ENCODE peak calls at places on chromosomes 12 and 14, in ten cellular contexts. D is kidney tubule cell; H is GM10248; N is CD4-positive, alpha-beta memory T cell; W is GM23248; T is foreskin fibroblast; V is HL-60; P is activated effector memory CD4-positive, alpha-beta T cell treated with anti-CD3 and anti-CD28 coated beads, Interleukin-2, amount 50 U/mL, for 16 hours; M is non-pigmented ciliary epithelial cell; Z is RWPE1. U is an unnamed sample.

GRCh38 chr12:108589840-108590229 is 8.0 kb downstream of the TMEM119 start:
- DNase-seq in D (no peak), H (no peak), N (no peak), W (no peak), T (no peak), V (no peak), P (no peak), M (no peak), Z (no peak), U (no peak)

GRCh38 chr12:11171953-11172675 is 1.1 kb downstream of the SMIM10L1 start:
- DNase-seq in D (peak; percentile 45), H (no peak), N (no peak), W (peak; percentile 56), T (no peak), V (no peak), P (no peak), M (no peak), Z (no peak), U (no peak)

GRCh38 chr12:108392284-108392683 is 53.2 kb upstream of the CMKLR1 start:
- DNase-seq in D (no peak), H (no peak), N (no peak), W (no peak), T (no peak), V (no peak), P (no peak), M (no peak), Z (no peak), U (no peak)

GRCh38 chr14:69719501-69719951 is 47.4 kb upstream of the SRSF5 start:
- DNase-seq in D (peak; percentile 95), H (no peak), N (no peak), W (peak; percentile 97), T (peak; percentile 77), V (no peak), P (no peak), M (peak; percentile 94), Z (peak; percentile 16), U (peak; percentile 65)

GRCh38 chr12:16165506-16165905 is 112.0 kb downstream of the SLC15A5 start:
- DNase-seq in D (peak; percentile 57), H (no peak), N (no peak), W (peak; percentile 72), T (peak; percentile 10), V (no peak), P (no peak), M (peak; percentile 14), Z (peak; percentile 48), U (no peak)

GRCh38 chr12:1779783-1780182 is 40.6 kb upstream of the LRTM2 start:
- DNase-seq in D (no peak), H (no peak), N (no peak), W (peak; percentile 45), T (peak; percentile 42), V (no peak), P (no peak), M (no peak), Z (no peak), U (no peak)

GRCh38 chr12:60035835-60036234 is 440.0 kb downstream of the SLC16A7 start:
- DNase-seq in D (peak; percentile 74), H (no peak), N (no peak), W (peak; percentile 26), T (peak; percentile 43), V (no peak), P (no peak), M (peak; percentile 24), Z (peak; percentile 20), U (no peak)

GRCh38 chr14:58640959-58641358 is 3.2 kb downstream of the DACT1 start:
- DNase-seq in D (no peak), H (no peak), N (no peak), W (no peak), T (no peak), V (no peak), P (no peak), M (no peak), Z (no peak), U (no peak)

GRCh38 chr12:42696424-42697149 is 107.0 kb upstream of the PRICKLE1 start:
- DNase-seq in D (no peak), H (no peak), N (no peak), W (peak; percentile 64), T (peak; percentile 86), V (peak; percentile 90), P (no peak), M (no peak), Z (no peak), U (peak; percentile 82)

GRCh38 chr14:100816286-100816949 is 9.5 kb upstream of the MEG3 start:
- DNase-seq in D (no peak), H (no peak), N (no peak), W (no peak), T (no peak), V (no peak), P (no peak), M (no peak), Z (no peak), U (peak; percentile 9)

GRCh38 chr12:89464974-89465592 is 59.5 kb downstream of the GALNT4 start:
- DNase-seq in D (peak; percentile 38), H (no peak), N (no peak), W (no peak), T (no peak), V (no peak), P (no peak), M (no peak), Z (no peak), U (no peak)

GRCh38 chr12:6383572-6384498 is at the start of gene LTBR:
- DNase-seq in D (peak; percentile 89), H (peak; percentile 36), N (no peak), W (peak; percentile 98), T (peak; percentile 96), V (peak; percentile 93), P (no peak), M (no peak), Z (peak; percentile 88), U (peak; percentile 99)

GRCh38 chr12:42372154-42372791 is 46.3 kb downstream of the PPHLN1 start:
- DNase-seq in D (peak; percentile 62), H (peak; percentile 46), N (no peak), W (peak; percentile 52), T (peak; percentile 17), V (peak; percentile 21), P (no peak), M (no peak), Z (peak; percentile 42), U (no peak)

GRCh38 chr14:54225457-54225856 is 171.3 kb upstream of the CDKN3 start:
- DNase-seq in D (no peak), H (no peak), N (no peak), W (no peak), T (no peak), V (no peak), P (no peak), M (no peak), Z (no peak), U (no peak)

GRCh38 chr14:105929327-105930081 is 403.1 kb downstream of the TMEM121 start:
- DNase-seq in D (no peak), H (no peak), N (peak; percentile 33), W (no peak), T (no peak), V (no peak), P (peak; percentile 55), M (no peak), Z (no peak), U (peak; percentile 33)

GRCh38 chr14:25411933-25412757 is 362.2 kb upstream of the STXBP6 start:
- DNase-seq in D (peak; percentile 5), H (no peak), N (peak; percentile 34), W (peak; percentile 48), T (no peak), V (no peak), P (no peak), M (no peak), Z (no peak), U (no peak)

GRCh38 chr12:89217472-89217871 is 134.8 kb downstream of the DUSP6 start:
- DNase-seq in D (no peak), H (no peak), N (no peak), W (no peak), T (no peak), V (no peak), P (no peak), M (no peak), Z (no peak), U (no peak)

GRCh38 chr12:101857043-101857558 is 20.3 kb upstream of the DRAM1 start:
- DNase-seq in D (peak; percentile 85), H (peak; percentile 20), N (no peak), W (peak; percentile 87), T (peak; percentile 79), V (peak; percentile 56), P (no peak), M (peak; percentile 74), Z (peak; percentile 60), U (no peak)

GRCh38 chr14:77610553-77610952 is 5.9 kb downstream of the SPTLC2 start:
- DNase-seq in D (no peak), H (no peak), N (no peak), W (no peak), T (no peak), V (no peak), P (no peak), M (no peak), Z (no peak), U (no peak)

GRCh38 chr14:69776875-69777453 is 10.0 kb downstream of the SRSF5 start:
- DNase-seq in D (no peak), H (no peak), N (no peak), W (no peak), T (no peak), V (no peak), P (no peak), M (no peak), Z (no peak), U (no peak)

GRCh38 chr14:100078997-100079561 is 13.9 kb downstream of the EVL start:
- DNase-seq in D (no peak), H (peak; percentile 39), N (peak; percentile 96), W (peak; percentile 83), T (peak; percentile 23), V (no peak), P (peak; percentile 92), M (no peak), Z (no peak), U (no peak)

GRCh38 chr14:21233457-21234076 is 35.7 kb downstream of the HNRNPC start:
- DNase-seq in D (no peak), H (no peak), N (peak; percentile 47), W (peak; percentile 48), T (no peak), V (no peak), P (no peak), M (no peak), Z (no peak), U (no peak)

GRCh38 chr12:9673404-9674225 is 4.1 kb downstream of the CLEC2D start:
- DNase-seq in D (peak; percentile 92), H (no peak), N (peak; percentile 81), W (peak; percentile 89), T (peak; percentile 89), V (no peak), P (peak; percentile 85), M (peak; percentile 67), Z (peak; percentile 63), U (peak; percentile 84)

GRCh38 chr12:25903603-25904245 is 54.8 kb upstream of the RASSF8 start:
- DNase-seq in D (no peak), H (no peak), N (no peak), W (peak; percentile 53), T (no peak), V (peak; percentile 6), P (no peak), M (no peak), Z (no peak), U (no peak)

GRCh38 chr12:132227782-132228417 is 83.6 kb downstream of the NOC4L start:
- DNase-seq in D (no peak), H (no peak), N (no peak), W (no peak), T (no peak), V (no peak), P (no peak), M (no peak), Z (no peak), U (peak; percentile 58)

GRCh38 chr14:73752297-73752992 is 38.3 kb upstream of the PNMA1 start:
- DNase-seq in D (peak; percentile 47), H (no peak), N (peak; percentile 72), W (peak; percentile 60), T (peak; percentile 46), V (no peak), P (peak; percentile 77), M (no peak), Z (no peak), U (peak; percentile 86)

GRCh38 chr12:265096-265495 is 2.5 kb upstream of the SLC6A13 start:
- DNase-seq in D (no peak), H (no peak), N (no peak), W (no peak), T (no peak), V (no peak), P (no peak), M (no peak), Z (no peak), U (no peak)

GRCh38 chr12:132271755-132272092 is 57.7 kb downstream of the GALNT9 start:
- DNase-seq in D (no peak), H (no peak), N (no peak), W (no peak), T (no peak), V (no peak), P (no peak), M (no peak), Z (no peak), U (no peak)

U was measured in aorta.